ENCODE peak calls at places on chromosome 21, in five cellular contexts. Z, I, Y, B and L are unnamed samples.

GRCh38 chr21:46634966-46635323 is 529 bp upstream of the PRMT2 start:
- DNase-seq in Z (peak), I (peak), Y (peak), B (peak), L (peak)

GRCh38 chr21:34930971-34931370 is 118.1 kb downstream of the RUNX1 start:
- DNase-seq in Z (no peak), I (no peak), Y (no peak), B (no peak), L (no peak)

GRCh38 chr21:32412162-32412997 is at the start of gene EVA1C:
- DNase-seq in Z (no peak), I (no peak), Y (no peak), B (no peak), L (no peak)

GRCh38 chr21:46608672-46609111 is 3.8 kb upstream of the S100B start:
- DNase-seq in Z (no peak), I (no peak), Y (no peak), B (no peak), L (peak)

GRCh38 chr21:36829116-36829515 is 130.2 kb downstream of the SIM2 start:
- DNase-seq in Z (no peak), I (no peak), Y (no peak), B (no peak), L (no peak)

GRCh38 chr21:35840197-35840799 is 220.0 kb downstream of the SETD4 start:
- DNase-seq in Z (peak), I (no peak), Y (peak), B (peak), L (no peak)

GRCh38 chr21:43749686-43750262 is 26.3 kb downstream of the CSTB start:
- DNase-seq in Z (no peak), I (no peak), Y (no peak), B (no peak), L (no peak)

GRCh38 chr21:44758141-44758561 is 43.5 kb downstream of the UBE2G2 start:
- DNase-seq in Z (no peak), I (no peak), Y (no peak), B (no peak), L (no peak)

GRCh38 chr21:33058468-33059318 is 11.2 kb upstream of the OLIG1 start:
- DNase-seq in Z (no peak), I (no peak), Y (no peak), B (no peak), L (no peak)

GRCh38 chr21:40936771-40937261 is 89.9 kb upstream of the DSCAM start:
- DNase-seq in Z (no peak), I (no peak), Y (no peak), B (no peak), L (no peak)
- TF ChIP-seq SRF in Z (no peak), I (no peak), Y (no peak), B (no peak), L (no peak)

DNA sequence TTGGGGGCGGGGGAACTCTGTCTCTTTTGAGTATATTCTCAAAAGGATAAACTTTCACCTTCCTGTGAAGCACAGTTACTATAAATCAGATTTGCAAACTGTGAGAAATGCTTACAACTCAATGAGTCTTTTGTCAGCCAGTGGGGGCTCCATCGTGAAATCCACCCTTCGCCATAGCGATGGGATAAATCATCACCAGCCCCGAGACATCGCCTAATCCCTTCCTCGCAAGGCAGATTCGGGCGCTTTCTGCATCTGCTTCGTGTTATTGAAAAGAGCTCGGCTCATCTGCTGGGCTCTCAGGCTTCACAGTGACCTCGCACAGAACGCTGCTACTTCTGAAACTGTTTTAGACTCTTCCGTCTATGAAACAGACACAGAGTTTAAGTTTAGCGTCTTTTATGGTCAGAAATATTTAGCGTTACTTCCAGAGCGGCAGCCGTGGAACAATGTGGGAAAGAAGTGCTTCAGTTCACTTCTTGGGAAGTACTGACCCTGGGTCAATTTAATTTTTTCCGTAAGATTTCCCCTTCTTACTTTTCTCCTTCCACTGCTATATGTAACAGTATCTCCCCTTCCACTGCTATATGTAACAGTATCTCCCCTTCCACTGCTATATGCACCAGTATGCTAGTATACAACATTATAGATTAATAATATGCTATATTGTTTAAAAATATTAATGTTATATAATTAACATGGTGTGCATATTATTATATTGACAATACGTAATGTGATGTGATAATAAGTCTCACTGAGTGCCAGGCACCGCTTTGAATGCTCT is 69.5 kb upstream of the ERG start:
- DNase-seq in Z (no peak), I (peak), Y (no peak), B (no peak), L (no peak)
- TF ChIP-seq SRF in Z (no peak), I (no peak), Y (no peak), B (no peak), L (no peak)

DNA sequence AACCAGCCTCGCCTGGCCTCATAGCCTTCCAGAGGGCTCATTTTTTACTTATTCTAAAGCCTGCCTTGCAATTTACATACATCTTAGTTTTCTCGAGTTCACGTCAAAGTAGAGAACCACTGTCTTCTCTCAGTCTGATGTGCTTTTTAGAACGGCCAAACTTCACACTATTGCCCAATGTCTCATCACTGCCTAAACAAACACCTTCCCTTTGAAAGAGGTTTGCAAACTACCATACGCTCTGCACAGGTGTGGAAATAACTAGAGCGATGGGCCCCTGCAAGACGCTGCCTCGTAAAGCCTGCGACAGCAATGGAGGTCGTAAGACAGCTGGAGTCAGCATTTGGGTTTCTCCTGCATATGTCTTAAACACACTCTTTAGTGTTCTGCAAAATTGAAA is 22.6 kb downstream of the PRDM15 start:
- DNase-seq in Z (no peak), I (no peak), Y (no peak), B (no peak), L (no peak)
- TF ChIP-seq SRF in Z (no peak), I (no peak), Y (no peak), B (no peak), L (no peak)

DNA sequence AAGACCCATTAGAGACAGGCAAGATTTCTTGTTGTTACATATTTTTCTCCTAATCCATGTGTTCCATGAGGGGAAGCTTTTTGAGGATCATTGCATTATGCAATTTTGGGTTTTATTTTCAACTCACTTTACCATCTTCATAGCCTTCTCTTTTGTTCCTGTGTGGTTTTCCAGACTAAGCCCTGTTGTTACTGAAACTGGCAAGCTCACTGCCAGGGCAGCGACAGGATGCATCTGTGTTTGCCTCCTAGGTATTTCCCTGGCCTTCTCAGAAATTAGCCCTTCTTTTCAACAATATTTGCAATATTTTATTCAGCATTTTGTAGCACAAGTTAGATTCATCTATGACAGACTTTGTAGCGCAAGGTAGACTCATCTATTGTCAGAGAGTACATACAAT is 134.2 kb upstream of the CYYR1 start:
- DNase-seq in Z (no peak), I (no peak), Y (no peak), B (no peak), L (no peak)
- TF ChIP-seq SRF in Z (no peak), I (no peak), Y (no peak), B (no peak), L (no peak)

DNA sequence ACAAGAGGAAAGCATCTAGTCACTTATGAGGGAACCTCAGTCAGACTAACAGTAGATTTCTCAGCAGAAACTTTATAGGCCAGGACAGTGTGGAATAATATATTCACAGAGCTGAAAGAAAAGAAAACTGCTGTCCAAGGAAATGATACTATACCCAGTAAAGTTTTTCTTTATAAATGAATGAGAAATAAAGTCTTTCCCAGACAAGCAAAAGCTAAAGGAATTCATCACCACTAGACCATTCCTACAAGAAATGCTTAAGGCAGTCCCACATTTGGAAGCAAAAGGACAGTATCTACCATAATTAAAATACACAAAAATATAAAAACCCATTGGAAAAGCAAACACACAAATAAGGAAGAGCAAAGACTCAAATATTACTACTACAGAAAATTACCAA is 59.9 kb downstream of the PSMG1 start:
- DNase-seq in Z (no peak), I (no peak), Y (no peak), B (no peak), L (no peak)
- TF ChIP-seq SRF in Z (no peak), I (no peak), Y (no peak), B (no peak), L (no peak)

GRCh38 chr21:27799861-27800260 is 833.0 kb upstream of the ADAMTS5 start:
- DNase-seq in Z (no peak), I (no peak), Y (no peak), B (no peak), L (no peak)

GRCh38 chr21:27804515-27804914 is 837.6 kb upstream of the ADAMTS5 start:
- DNase-seq in Z (no peak), I (no peak), Y (no peak), B (no peak), L (no peak)

GRCh38 chr21:27805696-27806095 is 838.8 kb upstream of the ADAMTS5 start:
- DNase-seq in Z (no peak), I (no peak), Y (no peak), B (no peak), L (no peak)

GRCh38 chr21:27803571-27803970 is 836.7 kb upstream of the ADAMTS5 start:
- DNase-seq in Z (no peak), I (no peak), Y (no peak), B (no peak), L (no peak)

DNA sequence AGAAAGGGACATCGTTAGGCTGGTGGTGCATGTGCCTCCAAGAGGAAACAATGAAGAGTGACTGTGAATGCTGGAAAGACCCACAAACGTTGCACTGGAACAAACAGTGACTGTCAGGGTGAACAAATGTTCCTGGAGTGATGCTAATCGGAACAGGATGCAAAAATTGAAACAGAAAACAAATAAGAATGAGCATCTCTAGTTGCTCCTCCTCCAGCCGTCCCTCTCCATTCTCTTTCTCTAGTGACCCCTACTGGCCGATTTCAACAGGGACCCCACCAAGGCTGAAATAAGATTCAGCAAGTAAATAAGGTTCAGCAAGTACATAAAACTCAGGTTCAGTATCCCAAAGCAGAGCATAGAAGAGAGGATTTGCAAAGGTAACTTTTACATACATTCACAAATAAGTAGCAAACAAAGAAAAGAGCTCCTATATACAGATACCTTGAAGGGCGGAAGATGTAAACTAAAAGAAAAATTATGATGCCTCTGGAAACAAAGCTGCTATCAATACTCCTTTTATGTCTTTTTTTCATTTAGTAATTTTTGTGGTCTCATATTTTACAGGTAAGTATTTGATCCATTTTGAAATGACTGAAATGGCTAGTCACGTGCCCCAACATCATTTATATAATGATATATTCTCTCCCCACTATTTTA is 836.1 kb upstream of the ADAMTS5 start:
- DNase-seq in Z (no peak), I (peak), Y (peak), B (no peak), L (no peak)
- TF ChIP-seq SRF in Z (no peak), I (no peak), Y (no peak), B (no peak), L (no peak)